ENCODE peak calls at places on chromosomes 16 and 17, in five cellular contexts. One of them, this sample, is unnamed.

GRCh38 chr16:78628526-78628925 is 529.1 kb downstream of the WWOX start:
- DNase-seq in HCT116: no peak
- DNase-seq in psoas muscle: no peak
- DNase-seq in CD8-positive, alpha-beta memory T cell: no peak
- DNase-seq in adrenal gland: no peak
- DNase-seq in this sample: no peak

GRCh38 chr17:5049314-5049819 is 14.1 kb upstream of the SLC52A1 start:
- DNase-seq in psoas muscle: no peak
- DNase-seq in HCT116: no peak
- DNase-seq in adrenal gland: no peak
- DNase-seq in CD8-positive, alpha-beta memory T cell: peak; percentile 91
- DNase-seq in this sample: no peak

GRCh38 chr17:80173916-80174315 is 4.1 kb downstream of the CARD14 start:
- DNase-seq in HCT116: no peak
- DNase-seq in psoas muscle: no peak
- DNase-seq in CD8-positive, alpha-beta memory T cell: no peak
- DNase-seq in adrenal gland: no peak
- DNase-seq in this sample: no peak

GRCh38 chr17:72646176-72646575 is 446.3 kb downstream of the SLC39A11 start:
- DNase-seq in psoas muscle: no peak
- DNase-seq in adrenal gland: no peak
- DNase-seq in CD8-positive, alpha-beta memory T cell: no peak
- DNase-seq in HCT116: no peak
- DNase-seq in this sample: no peak

GRCh38 chr16:2692251-2692947 is 10.1 kb downstream of the KCTD5 start:
- DNase-seq in adrenal gland: no peak
- DNase-seq in HCT116: no peak
- DNase-seq in CD8-positive, alpha-beta memory T cell: no peak
- DNase-seq in psoas muscle: peak; percentile 79
- DNase-seq in this sample: no peak

GRCh38 chr17:72125742-72126141 is 4.9 kb downstream of the SOX9 start:
- DNase-seq in adrenal gland: no peak
- DNase-seq in HCT116: no peak
- DNase-seq in psoas muscle: no peak
- DNase-seq in CD8-positive, alpha-beta memory T cell: no peak
- DNase-seq in this sample: no peak

GRCh38 chr17:62823111-62823895 is 15.2 kb upstream of the MARCHF10 start:
- DNase-seq in adrenal gland: no peak
- DNase-seq in CD8-positive, alpha-beta memory T cell: no peak
- DNase-seq in psoas muscle: no peak
- DNase-seq in HCT116: no peak
- DNase-seq in this sample: no peak

GRCh38 chr17:54849660-54850059 is 51.0 kb upstream of the TOM1L1 start:
- DNase-seq in psoas muscle: no peak
- DNase-seq in adrenal gland: no peak
- DNase-seq in HCT116: no peak
- DNase-seq in CD8-positive, alpha-beta memory T cell: no peak
- DNase-seq in this sample: no peak

GRCh38 chr17:29357821-29358232 is 32.3 kb upstream of the TAOK1 start:
- DNase-seq in psoas muscle: no peak
- DNase-seq in HCT116: no peak
- DNase-seq in CD8-positive, alpha-beta memory T cell: no peak
- DNase-seq in adrenal gland: no peak
- DNase-seq in this sample: no peak

GRCh38 chr17:39742856-39743436 is 5.2 kb downstream of the GRB7 start:
- DNase-seq in adrenal gland: no peak
- DNase-seq in HCT116: no peak
- DNase-seq in psoas muscle: peak; percentile 20
- DNase-seq in CD8-positive, alpha-beta memory T cell: no peak
- DNase-seq in this sample: no peak

GRCh38 chr17:49914096-49914490 is 54.9 kb upstream of the DLX4 start:
- DNase-seq in adrenal gland: no peak
- DNase-seq in CD8-positive, alpha-beta memory T cell: no peak
- DNase-seq in HCT116: no peak
- DNase-seq in psoas muscle: no peak
- DNase-seq in this sample: no peak

DNA sequence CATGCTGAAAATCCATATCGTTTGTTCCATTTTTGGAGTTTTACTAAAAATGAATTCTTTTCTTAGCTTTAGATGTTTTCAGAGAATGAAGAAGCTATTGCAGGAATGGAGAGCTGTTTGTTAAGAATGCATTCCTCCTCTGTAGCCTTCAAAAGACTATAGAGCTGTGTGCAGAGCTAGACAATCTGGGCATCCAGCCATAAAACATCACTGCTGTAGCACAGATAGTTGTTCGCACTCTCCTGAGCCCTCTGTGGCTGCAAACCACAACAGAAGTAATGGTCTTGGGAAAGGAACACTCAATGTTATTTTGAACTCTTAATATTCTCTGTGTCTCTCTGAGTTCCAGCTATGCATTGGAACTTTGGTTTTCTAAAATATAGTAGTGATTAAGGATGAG is 4.9 kb downstream of the TNRC6C start:
- DNase-seq in HCT116: no peak
- DNase-seq in adrenal gland: peak; percentile 59
- DNase-seq in CD8-positive, alpha-beta memory T cell: peak; percentile 75
- DNase-seq in psoas muscle: no peak
- DNase-seq in this sample: no peak
- H3K27ac ChIP-seq in HCT116: no peak overlapping the region
- H3K27ac ChIP-seq in adrenal gland: no peak overlapping the region
- H3K27ac ChIP-seq in CD8-positive, alpha-beta memory T cell: no peak overlapping the region
- H3K27ac ChIP-seq in psoas muscle: no peak overlapping the region
- H3K27ac ChIP-seq in this sample: no peak overlapping the region

DNA sequence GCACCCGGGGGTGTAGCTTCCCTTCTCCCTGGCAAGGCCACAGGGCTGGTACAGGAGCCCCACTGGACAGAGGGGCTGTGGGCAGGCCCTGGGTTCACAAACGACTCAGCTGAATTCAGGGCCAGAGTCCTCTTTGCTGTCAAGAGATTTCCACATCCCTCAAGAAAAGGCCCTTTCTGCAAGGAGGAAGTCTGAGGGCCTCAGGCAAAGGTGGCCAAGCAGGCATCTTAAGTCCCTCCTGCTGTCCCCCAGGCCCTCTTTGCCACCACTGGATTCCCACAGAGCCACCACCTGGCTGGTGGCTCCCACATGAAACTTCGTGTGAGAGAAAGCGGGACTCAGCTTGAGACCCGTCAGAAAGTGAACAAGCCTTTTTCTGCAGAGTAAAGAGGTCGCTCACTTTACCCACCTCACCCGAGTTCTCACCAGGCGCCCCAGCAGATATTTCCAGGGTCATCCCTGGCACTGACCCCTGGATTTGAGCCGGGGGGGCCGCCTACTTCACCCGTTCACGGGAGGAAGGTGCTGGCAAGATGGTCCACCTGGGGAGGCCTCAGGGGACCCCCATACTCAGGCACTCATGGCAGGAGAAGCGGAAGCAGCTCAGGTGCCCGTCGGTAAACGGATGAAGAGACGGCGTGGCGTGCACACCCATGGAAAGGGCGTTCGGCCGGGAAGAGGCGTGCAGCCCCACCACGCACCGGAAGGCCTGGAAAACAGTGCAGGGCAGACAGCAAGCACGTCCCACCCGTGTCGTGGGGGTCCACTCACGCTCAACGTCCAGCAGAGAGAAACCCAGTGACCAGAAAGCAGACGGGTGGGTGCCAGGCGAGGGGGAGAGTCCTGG is 3.6 kb downstream of the RNF166 start:
- DNase-seq in CD8-positive, alpha-beta memory T cell: no peak
- DNase-seq in adrenal gland: no peak
- DNase-seq in psoas muscle: no peak
- DNase-seq in HCT116: no peak
- DNase-seq in this sample: no peak
- H3K4me1 ChIP-seq in CD8-positive, alpha-beta memory T cell: peaks cover 87% of the 10 kb centered on the region
- H3K4me1 ChIP-seq in adrenal gland: peaks cover 28% of the 10 kb centered on the region
- H3K4me1 ChIP-seq in psoas muscle: peaks cover 17% of the 10 kb centered on the region
- H3K4me1 ChIP-seq in HCT116: peaks cover 15% of the 10 kb centered on the region
- H3K4me1 ChIP-seq in this sample: peaks cover 33% of the 10 kb centered on the region

GRCh38 chr17:74521701-74522201 is 9.5 kb downstream of the CD300LB start:
- DNase-seq in CD8-positive, alpha-beta memory T cell: no peak
- DNase-seq in psoas muscle: no peak
- DNase-seq in adrenal gland: no peak
- DNase-seq in HCT116: no peak
- DNase-seq in this sample: no peak
- H3K27ac ChIP-seq in CD8-positive, alpha-beta memory T cell: no peak overlapping the region
- H3K27ac ChIP-seq in psoas muscle: peak overlapping the region; percentile 3
- H3K27ac ChIP-seq in adrenal gland: peak overlapping the region; percentile 75
- H3K27ac ChIP-seq in HCT116: no peak overlapping the region
- H3K27ac ChIP-seq in this sample: no peak overlapping the region

GRCh38 chr17:61294777-61295176 is 104.9 kb upstream of the TBX2 start:
- DNase-seq in CD8-positive, alpha-beta memory T cell: no peak
- DNase-seq in psoas muscle: no peak
- DNase-seq in adrenal gland: no peak
- DNase-seq in HCT116: peak; percentile 10
- DNase-seq in this sample: no peak

GRCh38 chr17:61299517-61300513 is 99.8 kb upstream of the TBX2 start:
- DNase-seq in psoas muscle: no peak
- DNase-seq in CD8-positive, alpha-beta memory T cell: no peak
- DNase-seq in adrenal gland: no peak
- DNase-seq in HCT116: no peak
- DNase-seq in this sample: no peak

GRCh38 chr17:61294286-61294685 is 105.4 kb upstream of the TBX2 start:
- DNase-seq in adrenal gland: no peak
- DNase-seq in psoas muscle: no peak
- DNase-seq in CD8-positive, alpha-beta memory T cell: no peak
- DNase-seq in HCT116: no peak
- DNase-seq in this sample: no peak

GRCh38 chr17:61291457-61292311 is 108.0 kb upstream of the TBX2 start:
- DNase-seq in adrenal gland: no peak
- DNase-seq in psoas muscle: no peak
- DNase-seq in CD8-positive, alpha-beta memory T cell: no peak
- DNase-seq in HCT116: no peak
- DNase-seq in this sample: no peak

DNA sequence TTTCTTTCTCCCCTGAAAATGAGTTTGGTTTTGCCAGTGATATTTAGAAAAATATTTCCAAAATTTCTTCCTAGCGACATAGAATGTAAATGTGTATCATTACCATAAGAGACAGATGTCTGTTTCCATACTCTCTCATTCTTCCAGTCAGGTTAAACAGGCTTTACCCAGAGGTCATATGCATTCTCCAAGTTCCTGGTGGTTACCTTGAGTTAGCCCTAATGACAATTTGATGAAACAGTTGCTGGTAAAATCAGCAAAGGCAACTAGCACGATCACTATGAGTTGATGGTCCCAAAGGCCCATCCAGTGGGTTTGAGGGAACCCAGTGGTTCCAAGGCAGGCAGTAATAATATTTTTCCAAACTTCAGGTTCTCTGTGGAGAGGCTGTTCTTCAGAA is 103.6 kb upstream of the TBX2 start:
- DNase-seq in HCT116: no peak
- DNase-seq in adrenal gland: no peak
- DNase-seq in psoas muscle: no peak
- DNase-seq in CD8-positive, alpha-beta memory T cell: no peak
- DNase-seq in this sample: no peak
- H3K4me1 ChIP-seq in HCT116: peaks cover 7% of the 10 kb centered on the region
- H3K4me1 ChIP-seq in adrenal gland: no peaks in the 10 kb centered on the region
- H3K4me1 ChIP-seq in psoas muscle: peaks cover 6% of the 10 kb centered on the region
- H3K4me1 ChIP-seq in CD8-positive, alpha-beta memory T cell: no peaks in the 10 kb centered on the region
- H3K4me1 ChIP-seq in this sample: no peaks in the 10 kb centered on the region

GRCh38 chr16:11609474-11610120 is 22.9 kb upstream of the LITAF start:
- DNase-seq in CD8-positive, alpha-beta memory T cell: no peak
- DNase-seq in HCT116: no peak
- DNase-seq in adrenal gland: no peak
- DNase-seq in psoas muscle: no peak
- DNase-seq in this sample: no peak
- H3K27ac ChIP-seq in CD8-positive, alpha-beta memory T cell: no peak overlapping the region
- H3K27ac ChIP-seq in HCT116: no peak overlapping the region
- H3K27ac ChIP-seq in adrenal gland: no peak overlapping the region
- H3K27ac ChIP-seq in psoas muscle: no peak overlapping the region
- H3K27ac ChIP-seq in this sample: peak overlapping the region; percentile 2

DNA sequence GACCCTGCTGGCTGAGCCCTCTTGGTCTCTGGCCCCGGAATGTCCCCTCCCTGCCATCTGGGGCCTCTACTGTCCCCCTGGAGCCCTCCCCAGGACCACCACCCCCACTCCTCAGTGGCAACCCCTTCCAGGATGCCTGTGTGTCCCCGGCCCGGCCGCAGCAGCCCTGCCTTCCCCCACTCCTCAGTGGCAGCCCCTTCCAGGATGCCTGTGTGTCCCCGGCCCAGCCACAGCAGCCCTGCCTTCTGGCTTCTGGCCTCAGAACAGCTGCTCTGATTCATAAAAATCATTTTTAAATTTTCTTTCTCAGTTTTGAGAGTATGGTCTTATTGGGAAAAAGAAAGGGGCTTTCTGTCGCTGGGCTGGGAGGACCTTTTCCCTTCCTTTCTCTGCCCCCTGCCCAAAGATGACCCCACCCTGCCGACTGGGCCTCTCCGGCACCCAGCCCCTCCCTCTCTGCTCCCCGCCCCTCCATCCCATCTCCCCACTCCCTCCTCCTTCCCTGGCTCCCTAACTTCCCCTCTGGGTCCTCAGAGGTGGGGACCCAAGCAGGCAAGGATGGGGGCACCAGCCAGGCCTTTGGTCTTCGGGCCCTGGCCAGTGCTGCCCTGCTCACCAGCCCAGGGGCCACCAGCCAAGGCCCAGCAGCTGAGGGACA is 40.5 kb downstream of the BAHCC1 start:
- DNase-seq in CD8-positive, alpha-beta memory T cell: no peak
- DNase-seq in adrenal gland: no peak
- DNase-seq in psoas muscle: no peak
- DNase-seq in HCT116: no peak
- DNase-seq in this sample: no peak
- H3K4me1 ChIP-seq in CD8-positive, alpha-beta memory T cell: no peaks in the 10 kb centered on the region
- H3K4me1 ChIP-seq in adrenal gland: no peaks in the 10 kb centered on the region
- H3K4me1 ChIP-seq in psoas muscle: peaks cover 17% of the 10 kb centered on the region
- H3K4me1 ChIP-seq in HCT116: peaks cover 35% of the 10 kb centered on the region
- H3K4me1 ChIP-seq in this sample: peaks cover 39% of the 10 kb centered on the region

GRCh38 chr16:68242926-68243858 is 2.0 kb upstream of the PLA2G15 start:
- DNase-seq in psoas muscle: peak; percentile 36
- DNase-seq in adrenal gland: no peak
- DNase-seq in HCT116: no peak
- DNase-seq in CD8-positive, alpha-beta memory T cell: no peak
- DNase-seq in this sample: no peak

GRCh38 chr16:68246121-68246520 is 948 bp downstream of the PLA2G15 start:
- DNase-seq in CD8-positive, alpha-beta memory T cell: no peak
- DNase-seq in HCT116: no peak
- DNase-seq in adrenal gland: no peak
- DNase-seq in psoas muscle: no peak
- DNase-seq in this sample: no peak

GRCh38 chr16:68244903-68245853 is at the start of gene PLA2G15:
- DNase-seq in adrenal gland: peak; percentile 98
- DNase-seq in HCT116: peak; percentile 83
- DNase-seq in psoas muscle: peak; percentile 99
- DNase-seq in CD8-positive, alpha-beta memory T cell: peak; percentile 97
- DNase-seq in this sample: peak; percentile 96

GRCh38 chr16:68246671-68247070 is 1.5 kb downstream of the PLA2G15 start:
- DNase-seq in adrenal gland: no peak
- DNase-seq in CD8-positive, alpha-beta memory T cell: no peak
- DNase-seq in HCT116: no peak
- DNase-seq in psoas muscle: peak; percentile 61
- DNase-seq in this sample: no peak

GRCh38 chr16:68244481-68244902 is 681 bp upstream of the PLA2G15 start:
- DNase-seq in psoas muscle: peak; percentile 60
- DNase-seq in HCT116: no peak
- DNase-seq in CD8-positive, alpha-beta memory T cell: no peak
- DNase-seq in adrenal gland: no peak
- DNase-seq in this sample: no peak
- H3K27ac ChIP-seq in psoas muscle: peak overlapping the region; percentile 92
- H3K27ac ChIP-seq in HCT116: no peak overlapping the region
- H3K27ac ChIP-seq in CD8-positive, alpha-beta memory T cell: peak overlapping the region; percentile 47
- H3K27ac ChIP-seq in adrenal gland: no peak overlapping the region
- H3K27ac ChIP-seq in this sample: no peak overlapping the region

This sample was measured in body of pancreas.